ENCODE peak calls at places on chromosomes 5 and 9, in ten cellular contexts. M is mesothelial cell of epicardium, W is tibial artery, R is heart left ventricle, O is AG10803, D is upper lobe of right lung, G is endothelial cell, X is nephron progenitor cell, H is spleen, Y is keratinocyte. L is an unnamed sample.

GRCh38 chr9:111631071-111631971 is at the start of gene DNAJC25:
- DNase-seq in D (peak), R (peak), O (peak), X (peak), W (peak), G (peak), Y (peak), M (peak), H (peak), L (peak)

GRCh38 chr5:168784449-168784848 is 205.3 kb upstream of the PANK3 start:
- DNase-seq in G (no peak), M (no peak), D (no peak), W (no peak), H (no peak), O (no peak), Y (no peak), X (no peak), R (no peak), L (no peak)

GRCh38 chr5:177099422-177100093 is 12.8 kb downstream of the FGFR4 start:
- DNase-seq in X (no peak), Y (no peak), R (no peak), H (no peak), W (no peak), O (no peak), G (no peak), M (no peak), D (no peak), L (no peak)

GRCh38 chr5:146706321-146706972 is 172.1 kb downstream of the PPP2R2B start:
- DNase-seq in O (no peak), W (no peak), R (no peak), M (no peak), H (no peak), X (no peak), Y (no peak), G (no peak), D (peak), L (no peak)

GRCh38 chr9:93813221-93813620 is 141.9 kb downstream of the BARX1 start:
- DNase-seq in D (no peak), Y (no peak), M (no peak), R (no peak), G (no peak), X (no peak), H (no peak), W (no peak), O (no peak), L (no peak)

GRCh38 chr5:168528521-168529360 is at the start of gene FBLL1:
- DNase-seq in H (no peak), M (peak), X (peak), D (no peak), G (peak), W (no peak), O (peak), R (no peak), Y (no peak), L (no peak)

GRCh38 chr9:128945798-128946501 is 1.5 kb downstream of the DOLK start:
- DNase-seq in X (no peak), W (no peak), D (peak), O (no peak), H (peak), M (no peak), Y (no peak), R (no peak), G (no peak), L (no peak)

GRCh38 chr9:33041459-33042188 is 16.6 kb downstream of the DNAJA1 start:
- DNase-seq in W (no peak), X (no peak), R (no peak), O (peak), D (no peak), M (no peak), H (no peak), Y (no peak), G (no peak), L (no peak)

GRCh38 chr5:5838493-5838892 is 416.0 kb downstream of the ICE1 start:
- DNase-seq in R (no peak), M (no peak), D (no peak), W (no peak), X (no peak), G (no peak), Y (no peak), H (no peak), O (no peak), L (no peak)

GRCh38 chr9:131709741-131710499 is 30.0 kb downstream of the RAPGEF1 start:
- DNase-seq in G (no peak), D (no peak), O (peak), W (no peak), R (no peak), Y (peak), H (no peak), M (no peak), X (peak), L (no peak)

GRCh38 chr5:60598424-60598823 is 101.5 kb downstream of the DEPDC1B start:
- DNase-seq in R (no peak), X (no peak), D (no peak), O (no peak), H (no peak), W (no peak), M (no peak), G (no peak), Y (no peak), L (no peak)

GRCh38 chr9:19108038-19108437 is 5.3 kb upstream of the HAUS6 start:
- DNase-seq in H (no peak), Y (no peak), R (no peak), D (no peak), X (no peak), G (no peak), W (no peak), O (no peak), M (no peak), L (no peak)

DNA sequence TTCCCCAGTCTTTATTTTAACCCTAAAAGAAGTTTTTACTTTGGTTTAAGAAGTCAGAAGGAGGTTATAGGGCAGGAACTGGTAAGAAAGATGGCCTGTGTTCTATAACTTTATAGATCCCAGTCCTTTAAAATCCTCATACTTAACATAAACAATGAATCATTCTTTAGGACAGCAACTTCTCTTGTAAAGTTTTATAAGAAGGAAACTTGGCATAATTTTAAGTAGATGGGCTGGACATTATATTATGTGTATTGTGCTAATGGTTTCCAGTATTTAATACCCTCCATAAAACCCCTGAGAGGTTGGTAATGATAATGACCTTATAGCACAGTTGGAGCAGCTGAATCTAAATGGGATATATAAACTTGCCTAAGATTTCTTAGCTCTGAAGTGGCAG is 247.2 kb downstream of the FAM170A start:
- DNase-seq in G (no peak), M (no peak), Y (no peak), W (no peak), D (no peak), O (no peak), H (no peak), X (no peak), R (no peak), L (no peak)
- TF ChIP-seq CTCF in G (no peak), M (no peak), Y (no peak), W (no peak), D (no peak), O (no peak), H (no peak), X (no peak), R (no peak), L (no peak)

GRCh38 chr9:68779558-68780376 is 74.7 kb downstream of the PIP5K1B start:
- DNase-seq in Y (peak), H (peak), G (peak), R (peak), M (peak), X (peak), O (peak), D (peak), W (peak), L (peak)
- TF ChIP-seq CTCF in Y (peak), H (peak), G (no peak), R (peak), M (no peak), X (no peak), O (no peak), D (peak), W (peak), L (no peak)

DNA sequence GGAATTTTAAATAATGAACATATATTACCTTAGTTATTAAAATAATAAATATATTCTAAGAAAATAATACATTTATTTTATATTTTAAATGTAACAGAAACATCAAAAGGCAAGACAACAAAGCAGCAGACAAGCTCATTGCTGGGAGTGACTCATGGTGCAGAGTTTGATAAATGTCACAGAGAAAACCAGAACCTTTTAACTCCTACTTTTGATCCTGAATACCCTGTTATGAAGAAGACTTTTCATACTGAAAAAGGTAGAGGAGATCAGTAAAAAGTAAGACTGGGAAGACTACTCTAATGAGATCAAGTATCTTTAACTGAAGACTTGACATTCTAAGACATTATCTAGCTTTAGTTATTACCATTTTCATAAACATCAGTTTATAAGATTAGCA is 99.0 kb upstream of the GNA14 start:
- DNase-seq in H (no peak), R (no peak), M (no peak), G (no peak), D (no peak), O (no peak), Y (no peak), X (no peak), W (no peak), L (no peak)
- TF ChIP-seq CTCF in H (no peak), R (no peak), M (no peak), G (no peak), D (no peak), O (no peak), Y (no peak), X (no peak), W (no peak), L (no peak)

GRCh38 chr5:72079288-72079687 is 28.0 kb upstream of the MAP1B start:
- DNase-seq in R (peak), D (no peak), H (no peak), G (peak), W (no peak), X (peak), Y (no peak), O (no peak), M (no peak), L (no peak)
- TF ChIP-seq CTCF in R (no peak), D (no peak), H (no peak), G (no peak), W (no peak), X (no peak), Y (no peak), O (peak), M (no peak), L (no peak)

DNA sequence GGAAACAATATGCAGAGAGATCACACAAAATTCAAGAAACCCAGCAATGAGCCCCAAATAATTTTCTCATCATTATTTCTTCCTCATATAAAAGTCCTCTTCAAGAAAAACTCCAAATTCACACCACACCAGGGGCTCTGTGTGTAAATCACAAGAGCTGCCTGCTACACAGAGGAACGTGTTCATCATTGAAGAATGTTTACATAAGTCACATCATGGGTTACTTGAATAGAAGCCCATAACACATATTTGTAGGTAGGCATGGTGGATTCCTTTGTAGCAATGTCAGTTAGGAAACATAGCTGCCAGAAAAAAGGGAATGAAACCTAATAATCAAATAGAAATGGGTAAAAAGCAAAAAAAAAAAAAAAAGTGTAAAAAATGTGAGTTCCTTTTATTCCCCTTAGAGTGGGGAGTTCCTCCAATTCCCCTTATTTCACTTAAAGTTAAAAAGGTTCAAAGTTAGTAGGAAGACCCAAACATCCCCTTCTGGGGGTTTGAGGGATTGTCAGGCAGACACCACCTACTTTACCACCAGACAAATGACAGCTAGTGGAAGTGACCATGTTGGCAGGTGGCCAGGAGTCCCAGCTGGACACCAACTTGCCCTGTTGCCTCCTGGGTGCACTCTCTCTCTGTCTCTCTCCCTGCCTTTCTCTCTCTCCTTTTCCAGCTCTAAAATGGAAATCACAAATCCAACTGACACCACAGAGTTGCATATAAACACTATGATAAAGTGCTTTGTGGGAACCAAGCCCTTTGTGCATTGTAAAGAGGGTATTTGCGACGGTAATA is 307.9 kb upstream of the TLE4 start:
- DNase-seq in D (no peak), O (peak), R (no peak), W (no peak), X (no peak), G (no peak), H (no peak), M (no peak), Y (no peak), L (no peak)
- TF ChIP-seq CTCF in D (no peak), O (no peak), R (no peak), W (no peak), X (no peak), G (no peak), H (no peak), M (no peak), Y (no peak), L (no peak)